ENCODE peak calls at places on chromosomes 4 and X, in four cellular contexts. I, L, A and J are unnamed samples.

GRCh38 chr4:169229571-169230028 is 41.2 kb downstream of the SH3RF1 start:
- DNase-seq in A (peak), L (peak), I (no peak), J (no peak)

GRCh38 chrX:21740329-21741274 is 17.3 kb downstream of the SMPX start:
- DNase-seq in L (no peak), I (peak), A (no peak), J (no peak)

GRCh38 chr4:81806485-81806884 is 334.8 kb upstream of the RASGEF1B start:
- DNase-seq in A (no peak), I (no peak), L (no peak), J (no peak)

GRCh38 chrX:122046226-122046625 is 998.8 kb downstream of the GLUD2 start:
- DNase-seq in L (no peak), I (no peak), A (no peak), J (no peak)

GRCh38 chr4:127975121-127975770 is 10.0 kb downstream of the ABHD18 start:
- DNase-seq in A (peak), L (no peak), I (no peak), J (no peak)

GRCh38 chrX:106933538-106933961 is 13.3 kb downstream of the CLDN2 start:
- DNase-seq in L (no peak), A (peak), I (peak), J (no peak)

GRCh38 chr4:15757084-15757483 is 21.0 kb upstream of the CD38 start:
- DNase-seq in I (no peak), L (no peak), A (no peak), J (no peak)

GRCh38 chrX:110214684-110215083 is 103.2 kb downstream of the AMMECR1 start:
- DNase-seq in A (no peak), L (no peak), I (no peak), J (no peak)

GRCh38 chr4:101604976-101605375 is 185.6 kb upstream of the BANK1 start:
- DNase-seq in A (peak), L (no peak), I (no peak), J (no peak)

GRCh38 chr4:139208404-139208945 is 31.5 kb upstream of the ELF2 start:
- DNase-seq in L (peak), I (no peak), A (peak), J (no peak)

GRCh38 chr4:84597450-84597849 is 14.5 kb downstream of the CDS1 start:
- DNase-seq in L (no peak), I (no peak), A (no peak), J (no peak)

GRCh38 chr4:184961693-184962092 is 56.6 kb upstream of the HELT start:
- DNase-seq in L (no peak), A (no peak), I (peak), J (no peak)

GRCh38 chr4:138238521-138239292 is 3.4 kb downstream of the SLC7A11 start:
- DNase-seq in I (no peak), A (no peak), L (no peak), J (no peak)

GRCh38 chr4:118769152-118769551 is 66.8 kb downstream of the SEC24D start:
- DNase-seq in L (no peak), A (no peak), I (no peak), J (no peak)